ENCODE peak calls at places on chromosome 2, in ten cellular contexts. Z is naive thymus-derived CD4-positive, alpha-beta T cell; J is stomach; H is cardiac fibroblast; G is skeletal muscle cell; L is AG04450; Y is tibial artery; A is astrocyte of the cerebellum; S is left ventricle myocardium inferior; N is prostate gland. D is an unnamed sample.

GRCh38 chr2:232455426-232456255 is at the start of gene ALPI:
- DNase-seq in N (no peak), L (no peak), G (no peak), Y (no peak), H (no peak), J (no peak), S (no peak), Z (no peak), A (no peak), D (no peak)

GRCh38 chr2:139773720-139774277 is 993.6 kb upstream of the NXPH2 start:
- DNase-seq in Y (no peak), A (no peak), Z (no peak), L (no peak), S (no peak), H (no peak), N (no peak), G (no peak), J (no peak), D (no peak)

GRCh38 chr2:84971799-84972790 is 1.1 kb downstream of the KCMF1 start:
- DNase-seq in S (peak), Z (peak), G (no peak), L (no peak), Y (peak), N (peak), J (peak), H (peak), A (no peak), D (peak)

GRCh38 chr2:239819091-239819973 is 205.8 kb downstream of the NDUFA10 start:
- DNase-seq in G (no peak), J (peak), L (no peak), Z (no peak), A (no peak), Y (no peak), N (no peak), S (no peak), H (no peak), D (no peak)

GRCh38 chr2:12761109-12761508 is 44.4 kb downstream of the TRIB2 start:
- DNase-seq in J (no peak), G (no peak), A (no peak), N (no peak), H (no peak), S (no peak), L (no peak), Z (no peak), Y (no peak), D (peak)

GRCh38 chr2:60621688-60622429 is 68.4 kb upstream of the BCL11A start:
- DNase-seq in H (no peak), Z (no peak), Y (no peak), L (no peak), J (no peak), N (no peak), G (no peak), A (no peak), S (no peak), D (no peak)

GRCh38 chr2:218387369-218388194 is 5.5 kb downstream of the SLC11A1 start:
- DNase-seq in H (peak), S (no peak), A (peak), J (peak), N (no peak), Y (no peak), G (no peak), Z (peak), L (peak), D (no peak)

GRCh38 chr2:186255823-186256222 is 230.2 kb upstream of the ZC3H15 start:
- DNase-seq in H (no peak), S (no peak), L (no peak), A (no peak), Y (no peak), G (no peak), J (no peak), N (no peak), Z (no peak), D (no peak)

GRCh38 chr2:201827621-201828020 is 21.3 kb downstream of the CDK15 start:
- DNase-seq in L (no peak), J (no peak), G (no peak), Y (no peak), S (no peak), Z (no peak), A (no peak), N (no peak), H (no peak), D (no peak)

GRCh38 chr2:72412214-72412613 is 264.6 kb upstream of the CYP26B1 start:
- DNase-seq in J (no peak), N (no peak), H (no peak), G (no peak), A (no peak), Y (no peak), S (no peak), L (no peak), Z (no peak), D (no peak)

GRCh38 chr2:222837643-222838056 is 23.2 kb upstream of the ACSL3 start:
- DNase-seq in L (no peak), Y (no peak), S (no peak), G (no peak), Z (no peak), N (peak), A (no peak), H (no peak), J (no peak), D (no peak)

GRCh38 chr2:33848486-33848885 is 249.4 kb upstream of the FAM98A start:
- DNase-seq in J (no peak), A (no peak), Y (no peak), Z (no peak), N (no peak), S (no peak), G (no peak), L (peak), H (no peak), D (no peak)

GRCh38 chr2:218744615-218745014 is 34.0 kb downstream of the TTLL4 start:
- DNase-seq in A (no peak), H (no peak), Z (no peak), N (no peak), Y (no peak), G (no peak), J (no peak), S (no peak), L (no peak), D (no peak)

GRCh38 chr2:211900518-211900917 is 638.1 kb downstream of the ERBB4 start:
- DNase-seq in G (no peak), H (no peak), Y (no peak), L (no peak), J (no peak), Z (no peak), A (no peak), N (no peak), S (no peak), D (no peak)
- H3K4me3 ChIP-seq in G (no peak), H (no peak), Y (no peak), L (no peak), J (no peak), Z (no peak), A (no peak), N (no peak), S (peak), D (no peak)

GRCh38 chr2:238787507-238787906 is 60.4 kb upstream of the TWIST2 start:
- DNase-seq in N (no peak), S (no peak), H (no peak), G (no peak), Y (no peak), Z (no peak), J (no peak), A (no peak), L (no peak), D (no peak)

GRCh38 chr2:238786379-238786778 is 61.5 kb upstream of the TWIST2 start:
- DNase-seq in N (no peak), S (no peak), L (no peak), A (no peak), H (no peak), Y (no peak), J (no peak), G (no peak), Z (no peak), D (no peak)

GRCh38 chr2:238784671-238785527 is 63.0 kb upstream of the TWIST2 start:
- DNase-seq in S (peak), L (peak), J (peak), Z (peak), A (peak), H (peak), Y (peak), N (peak), G (peak), D (peak)

GRCh38 chr2:238785528-238785860 is 62.4 kb upstream of the TWIST2 start:
- DNase-seq in Y (no peak), N (no peak), G (no peak), H (no peak), A (no peak), Z (no peak), J (no peak), S (no peak), L (no peak), D (no peak)

GRCh38 chr2:238786792-238787490 is 60.9 kb upstream of the TWIST2 start:
- DNase-seq in S (no peak), H (no peak), Y (no peak), N (no peak), G (no peak), J (no peak), Z (no peak), L (no peak), A (no peak), D (no peak)
- H3K4me3 ChIP-seq in S (no peak), H (no peak), Y (no peak), N (no peak), G (no peak), J (no peak), Z (no peak), L (no peak), A (no peak), D (no peak)

GRCh38 chr2:206765242-206766056 is at the start of the genes FASTKD2 and MDH1B:
- DNase-seq in A (peak), N (peak), S (peak), Y (peak), H (peak), G (peak), J (peak), L (peak), Z (peak), D (peak)
- H3K4me3 ChIP-seq in A (peak), N (peak), S (peak), Y (peak), H (peak), G (peak), J (peak), L (peak), Z (peak), D (peak)

GRCh38 chr2:40101076-40101688 is 322.1 kb upstream of the THUMPD2 start:
- DNase-seq in N (no peak), A (peak), L (peak), J (no peak), G (peak), H (peak), Z (no peak), Y (no peak), S (no peak), D (no peak)
- H3K4me3 ChIP-seq in N (no peak), A (no peak), L (no peak), J (no peak), G (no peak), H (no peak), Z (no peak), Y (no peak), S (no peak), D (no peak)

DNA sequence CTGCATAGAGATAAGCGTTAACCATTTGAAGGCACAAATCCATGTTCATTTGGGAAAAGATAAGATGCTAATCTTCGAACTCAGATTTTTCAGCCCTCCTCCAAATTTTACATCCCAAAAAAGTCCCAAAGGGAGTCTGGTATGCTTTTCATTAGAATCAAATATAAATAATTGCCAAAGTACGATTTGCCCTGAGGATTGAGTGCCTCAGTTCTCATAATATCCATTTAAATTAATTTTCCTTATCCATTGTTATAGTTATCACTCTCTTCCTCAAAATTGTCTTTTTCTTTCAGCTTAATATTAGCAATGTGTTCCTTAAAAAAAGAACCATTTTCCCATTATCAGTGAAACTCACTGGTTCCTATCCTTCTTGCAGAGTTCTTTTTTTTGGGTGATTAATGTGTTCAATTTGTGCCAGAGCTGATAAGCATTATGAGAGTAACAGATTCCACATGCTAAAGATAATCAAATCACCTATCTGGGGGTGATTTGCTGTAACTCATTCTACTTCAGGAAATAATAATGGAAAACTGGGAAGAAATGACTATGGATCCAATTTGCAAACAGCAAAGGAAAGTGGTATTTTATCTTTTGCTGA is 686 bp downstream of the HNMT start:
- DNase-seq in Z (no peak), L (no peak), Y (no peak), S (no peak), H (peak), J (no peak), A (no peak), N (no peak), G (no peak), D (no peak)
- H3K4me3 ChIP-seq in Z (no peak), L (peak), Y (peak), S (peak), H (peak), J (peak), A (peak), N (peak), G (peak), D (no peak)

GRCh38 chr2:101931402-101931801 is 60.4 kb upstream of the IL1R2 start:
- DNase-seq in N (no peak), S (no peak), Y (no peak), J (no peak), G (no peak), Z (no peak), H (no peak), A (no peak), L (no peak), D (no peak)
- H3K4me3 ChIP-seq in N (no peak), S (no peak), Y (no peak), J (no peak), G (no peak), Z (no peak), H (no peak), A (no peak), L (no peak), D (no peak)

GRCh38 chr2:70960833-70961647 is 17.4 kb upstream of the ANKRD53 start:
- DNase-seq in G (no peak), N (no peak), H (no peak), A (no peak), Y (peak), J (peak), S (no peak), Z (no peak), L (no peak), D (no peak)

GRCh38 chr2:70964133-70964532 is 14.3 kb upstream of the ANKRD53 start:
- DNase-seq in J (no peak), H (no peak), S (no peak), A (no peak), Z (no peak), N (no peak), L (no peak), Y (peak), G (no peak), D (no peak)

GRCh38 chr2:70961648-70961994 is 16.8 kb upstream of the ANKRD53 start:
- DNase-seq in A (no peak), L (no peak), H (no peak), G (no peak), N (no peak), Z (no peak), S (no peak), Y (peak), J (no peak), D (no peak)

GRCh38 chr2:70962885-70963878 is 15.2 kb upstream of the ANKRD53 start:
- DNase-seq in N (no peak), A (no peak), H (no peak), S (no peak), L (no peak), G (no peak), Z (no peak), Y (peak), J (no peak), D (no peak)

DNA sequence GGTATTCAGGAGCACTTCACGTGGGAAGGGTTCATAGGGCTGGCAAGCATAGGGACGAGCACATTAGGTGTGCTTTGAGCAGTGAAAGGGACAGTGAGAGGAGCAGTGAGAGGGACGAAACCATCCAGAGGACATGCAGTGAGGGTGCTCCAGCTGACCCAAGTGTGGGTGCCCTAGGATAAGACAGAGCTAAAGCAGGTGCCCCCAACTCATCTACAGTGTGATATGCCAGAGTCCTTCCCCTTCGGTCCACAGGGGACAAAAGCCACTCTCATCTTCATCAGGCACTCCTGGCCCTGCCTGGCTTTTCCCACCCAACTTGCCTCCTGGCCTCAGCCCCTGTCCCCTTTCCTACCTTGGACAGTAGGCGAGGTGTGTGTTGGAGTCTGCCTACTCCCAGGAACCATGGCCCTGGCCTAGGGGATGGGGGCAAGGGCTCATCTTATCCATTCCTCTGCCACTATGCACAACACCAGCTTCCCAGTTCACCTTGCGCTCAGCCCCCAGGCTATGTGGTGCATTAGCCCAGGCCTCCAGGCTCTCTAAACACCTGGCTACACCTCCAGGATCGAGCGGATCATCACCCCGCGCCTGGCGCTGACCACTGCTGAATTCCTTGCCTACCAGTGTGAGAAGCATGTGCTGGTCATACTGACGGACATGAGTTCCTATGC is 16.1 kb upstream of the ANKRD53 start:
- DNase-seq in J (no peak), Z (no peak), L (no peak), H (no peak), N (no peak), Y (peak), G (no peak), A (no peak), S (no peak), D (no peak)
- H3K4me3 ChIP-seq in J (no peak), Z (no peak), L (no peak), H (no peak), N (no peak), Y (no peak), G (no peak), A (no peak), S (no peak), D (no peak)

GRCh38 chr2:27915874-27916273 is 25.3 kb downstream of the BABAM2 start:
- DNase-seq in S (no peak), L (no peak), Z (no peak), Y (no peak), H (no peak), J (no peak), G (no peak), A (no peak), N (no peak), D (no peak)
- H3K4me3 ChIP-seq in S (no peak), L (no peak), Z (no peak), Y (no peak), H (no peak), J (no peak), G (no peak), A (no peak), N (no peak), D (no peak)

GRCh38 chr2:949894-950626 is 589 bp upstream of the SNTG2 start:
- DNase-seq in J (no peak), Y (no peak), S (no peak), H (no peak), L (no peak), A (no peak), N (no peak), Z (no peak), G (no peak), D (no peak)
- H3K4me3 ChIP-seq in J (peak), Y (peak), S (peak), H (peak), L (peak), A (peak), N (peak), Z (no peak), G (peak), D (peak)

DNA sequence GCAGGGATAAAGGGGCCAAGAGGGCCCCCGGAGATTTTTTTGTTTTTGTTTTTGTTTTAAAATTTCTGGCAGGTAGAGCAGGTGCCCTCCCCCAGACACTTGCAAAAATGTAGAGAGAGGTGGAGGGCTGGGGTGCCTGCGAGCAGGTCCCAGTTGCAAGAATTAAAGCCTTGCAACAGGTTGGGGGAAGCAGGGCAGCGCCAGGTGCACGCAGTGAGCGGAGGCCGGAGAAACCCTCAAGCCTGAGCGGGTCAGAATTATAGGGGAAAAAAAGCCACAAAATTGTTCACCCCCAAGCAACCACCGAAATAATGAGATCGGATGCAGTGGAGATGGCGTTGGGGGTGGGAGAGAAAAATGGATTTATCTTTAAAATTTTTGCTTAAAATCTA is 527 bp downstream of the IGFBP5 start:
- DNase-seq in J (no peak), G (no peak), N (no peak), Y (no peak), S (no peak), L (no peak), A (no peak), Z (no peak), H (no peak), D (no peak)
- H3K4me3 ChIP-seq in J (peak), G (peak), N (peak), Y (peak), S (peak), L (peak), A (peak), Z (no peak), H (peak), D (no peak)

D was measured in CD4-positive, alpha-beta memory T cell.